ENCODE peak calls at places on chromosome 12, in nine cellular contexts. E, R, S, P, Q, O, F, V and M are unnamed samples.
A peak's percentile ranks its signal among the peaks of the same experiment; 100 is the strongest.

GRCh38 chr12:104627231-104627974 is 170.7 kb downstream of the CHST11 start:
- DNase-seq in F (no peak), Q (no peak), P (no peak), O (no peak), V (no peak), S (no peak), E (no peak), R (no peak), M (no peak)

GRCh38 chr12:19338405-19338804 is 100.9 kb upstream of the AEBP2 start:
- DNase-seq in S (no peak), P (no peak), O (no peak), R (no peak), Q (no peak), F (no peak), V (peak; percentile 8), E (no peak), M (no peak)

GRCh38 chr12:124727244-124727673 is 136.4 kb downstream of the SCARB1 start:
- DNase-seq in E (no peak), Q (no peak), P (no peak), R (peak; percentile 95), S (peak; percentile 7), O (no peak), V (peak; percentile 93), F (peak; percentile 83), M (no peak)

GRCh38 chr12:58309806-58310205 is 368.4 kb downstream of the ATP23 start:
- DNase-seq in O (no peak), R (peak; percentile 43), S (no peak), Q (no peak), E (no peak), V (no peak), F (no peak), P (no peak), M (no peak)

GRCh38 chr12:65603428-65604351 is 220.6 kb upstream of the HMGA2 start:
- DNase-seq in S (no peak), O (no peak), V (peak; percentile 90), E (no peak), F (peak; percentile 75), P (peak; percentile 30), R (peak; percentile 92), Q (peak; percentile 44), M (peak; percentile 50)

GRCh38 chr12:77189463-77189862 is 124.1 kb upstream of the E2F7 start:
- DNase-seq in V (peak; percentile 87), S (no peak), F (no peak), E (no peak), O (no peak), P (peak; percentile 26), Q (no peak), R (no peak), M (no peak)

GRCh38 chr12:95077341-95077740 is 3.9 kb upstream of the NR2C1 start:
- DNase-seq in E (no peak), S (no peak), F (no peak), R (no peak), V (no peak), Q (no peak), P (no peak), O (no peak), M (no peak)

GRCh38 chr12:126862500-126862899 is 1404.5 kb upstream of the TMEM132C start:
- DNase-seq in E (no peak), O (no peak), Q (no peak), P (no peak), S (no peak), R (no peak), V (no peak), F (no peak), M (no peak)

GRCh38 chr12:6106208-6106607 is 18.3 kb downstream of the VWF start:
- DNase-seq in R (no peak), P (no peak), E (no peak), V (no peak), S (no peak), O (no peak), Q (no peak), F (no peak), M (no peak)

GRCh38 chr12:110117948-110118685 is 6.0 kb upstream of the IFT81 start:
- DNase-seq in R (no peak), O (no peak), E (no peak), V (no peak), P (no peak), F (no peak), S (no peak), Q (no peak), M (no peak)
- TF ChIP-seq EZH2phosphoT487 in R (no peak), O (no peak), E (no peak), V (no peak), P (no peak), F (no peak), S (no peak), Q (no peak), M (no peak)

GRCh38 chr12:4212845-4213244 is 60.7 kb upstream of the CCND2 start:
- DNase-seq in E (no peak), F (no peak), S (no peak), V (no peak), P (no peak), R (no peak), Q (no peak), O (no peak), M (no peak)
- H3K4me1 ChIP-seq in E (no peaks in the 10 kb centered on the region), F (no peaks in the 10 kb centered on the region), S (peaks cover 8% of the 10 kb centered on the region), V (no peaks in the 10 kb centered on the region), P (no peaks in the 10 kb centered on the region), R (no peaks in the 10 kb centered on the region), Q (no peaks in the 10 kb centered on the region), O (peaks cover 5% of the 10 kb centered on the region), M (no peaks in the 10 kb centered on the region)

GRCh38 chr12:52229836-52230343 is 3.2 kb upstream of the KRT7 start:
- DNase-seq in R (no peak), V (no peak), P (no peak), O (no peak), E (peak; percentile 8), S (no peak), Q (no peak), F (no peak), M (no peak)

GRCh38 chr12:52232233-52232915 is 669 bp upstream of the KRT7 start:
- DNase-seq in O (no peak), F (no peak), P (no peak), V (no peak), R (no peak), Q (peak; percentile 36), S (no peak), E (peak; percentile 17), M (peak; percentile 57)

GRCh38 chr12:52228931-52229330 is 4.1 kb upstream of the KRT7 start:
- DNase-seq in P (no peak), V (no peak), E (no peak), F (no peak), Q (no peak), R (peak; percentile 48), O (no peak), S (no peak), M (no peak)

GRCh38 chr12:52231305-52232232 is 1.5 kb upstream of the KRT7 start:
- DNase-seq in V (no peak), F (no peak), E (peak; percentile 21), O (no peak), Q (no peak), P (no peak), S (no peak), R (peak; percentile 51), M (no peak)

DNA sequence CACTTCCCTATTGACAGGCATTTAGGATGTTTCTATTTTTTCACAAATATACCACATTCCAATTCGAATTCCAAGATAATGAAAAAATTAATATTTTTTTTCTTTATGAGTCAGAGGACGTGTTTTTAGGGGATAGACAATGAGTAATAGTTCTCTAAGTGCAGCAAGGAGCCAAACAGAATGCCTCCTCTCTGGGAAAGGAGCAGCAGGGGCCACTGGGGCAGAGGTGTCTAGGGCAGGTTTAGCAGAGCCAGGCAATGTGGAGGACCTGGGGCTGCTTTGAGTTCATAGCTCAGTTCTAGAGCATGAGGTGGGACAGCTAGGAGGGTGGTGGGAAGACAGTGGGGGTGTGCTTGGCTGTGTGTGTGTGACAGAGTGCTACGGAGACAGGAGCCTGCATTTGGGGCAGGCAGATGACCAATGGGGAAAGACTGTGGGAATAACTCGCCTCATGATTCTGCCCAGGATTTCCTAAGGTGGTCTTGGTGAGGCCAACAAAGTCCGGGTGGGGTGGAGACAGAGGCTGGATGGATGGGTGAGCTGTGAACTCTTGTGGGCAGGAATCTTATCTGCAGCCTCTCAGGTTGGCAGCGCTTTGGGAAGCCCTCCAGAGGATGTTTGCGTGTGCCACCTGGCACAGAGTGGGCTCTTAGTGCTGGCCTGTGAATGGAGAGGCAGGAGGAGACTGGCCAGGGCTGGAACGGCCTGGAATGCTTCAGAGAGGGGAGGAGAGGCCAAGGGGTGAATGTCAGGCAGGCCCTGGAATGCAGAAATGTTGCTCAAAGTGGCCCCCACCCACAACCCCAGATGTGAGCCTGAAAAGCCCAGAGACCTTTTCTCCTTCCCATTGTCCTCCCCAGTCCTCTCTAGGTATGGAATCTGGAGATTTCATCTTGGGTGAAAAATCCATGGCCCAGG is 2.4 kb upstream of the KRT7 start:
- DNase-seq in S (no peak), O (no peak), Q (peak; percentile 44), R (peak; percentile 95), P (no peak), V (peak; percentile 90), F (no peak), E (peak; percentile 23), M (peak; percentile 56)
- TF ChIP-seq EZH2phosphoT487 in S (no peak), O (no peak), Q (no peak), R (no peak), P (no peak), V (no peak), F (no peak), E (no peak), M (no peak)

GRCh38 chr12:53624453-53624852 is 1.7 kb downstream of the ATF7 start:
- DNase-seq in R (no peak), E (no peak), F (no peak), P (peak; percentile 10), Q (no peak), O (no peak), V (peak; percentile 53), S (no peak), M (no peak)

GRCh38 chr12:53625946-53626701 is at the start of gene ATF7:
- DNase-seq in O (peak; percentile 98), R (peak; percentile 98), E (peak; percentile 93), V (peak; percentile 99), S (peak; percentile 96), F (peak; percentile 97), P (peak; percentile 98), Q (peak; percentile 98), M (peak; percentile 99)

GRCh38 chr12:53624956-53625355 is 1.2 kb downstream of the ATF7 start:
- DNase-seq in Q (no peak), F (no peak), V (peak; percentile 44), R (no peak), S (no peak), E (no peak), P (no peak), O (peak; percentile 24), M (no peak)

GRCh38 chr12:53626702-53627169 is 554 bp upstream of the ATF7 start:
- DNase-seq in Q (no peak), F (no peak), R (no peak), V (no peak), P (no peak), S (peak; percentile 7), E (no peak), O (no peak), M (no peak)

DNA sequence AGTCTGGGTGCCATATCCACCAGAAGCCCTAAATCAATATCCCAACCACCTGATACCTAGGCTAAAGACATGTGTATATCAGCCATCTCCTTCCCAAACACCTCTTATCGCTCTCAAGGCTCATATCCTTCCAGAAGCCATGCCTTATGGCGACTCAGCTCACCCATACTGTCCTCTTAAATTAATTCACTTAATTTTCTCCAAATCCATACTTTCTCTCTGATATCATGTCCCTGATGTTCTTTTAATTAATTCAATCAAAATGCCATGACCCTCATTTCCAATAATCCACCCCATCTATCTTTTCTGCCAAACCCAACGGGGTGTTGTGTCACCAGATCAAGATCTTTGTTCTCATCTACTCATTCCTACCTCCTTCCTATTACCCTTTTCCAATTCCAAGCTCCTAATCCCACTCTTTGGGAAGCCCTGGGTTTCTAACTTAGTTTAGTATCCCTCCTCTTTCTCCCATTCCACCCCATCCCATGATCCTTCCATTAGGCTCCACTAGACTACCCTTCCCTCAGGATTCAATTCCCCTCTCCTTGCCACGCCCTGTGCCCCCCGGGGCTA is 723 bp downstream of the ATF7 start:
- DNase-seq in R (no peak), F (no peak), Q (no peak), E (no peak), O (no peak), P (no peak), S (no peak), V (no peak), M (no peak)
- H3K4me1 ChIP-seq in R (peaks cover 21% of the 10 kb centered on the region), F (peaks cover 8% of the 10 kb centered on the region), Q (peaks cover 28% of the 10 kb centered on the region), E (peaks cover 5% of the 10 kb centered on the region), O (peaks cover 29% of the 10 kb centered on the region), P (peaks cover 21% of the 10 kb centered on the region), S (peaks cover 16% of the 10 kb centered on the region), V (peaks cover 23% of the 10 kb centered on the region), M (peaks cover 22% of the 10 kb centered on the region)